ENCODE peak calls at places on chromosomes 7 and 10, in seven cellular contexts. J, T, Y, C, K, O and L are unnamed samples.

GRCh38 chr10:6543431-6544005 is 36.6 kb downstream of the PRKCQ start:
- DNase-seq in J (no peak), T (no peak), Y (no peak), C (no peak), K (no peak), O (no peak), L (no peak)

GRCh38 chr10:132384618-132385510 is 12.1 kb upstream of the PWWP2B start:
- DNase-seq in J (no peak), T (no peak), Y (peak), C (no peak), K (no peak), O (no peak), L (no peak)

GRCh38 chr7:149125864-149126661 is at the start of gene ZNF425:
- DNase-seq in J (peak), T (peak), Y (peak), C (peak), K (peak), O (peak), L (peak)

GRCh38 chr7:65832281-65832680 is 40.6 kb upstream of the VKORC1L1 start:
- DNase-seq in J (no peak), T (no peak), Y (no peak), C (peak), K (peak), O (no peak), L (no peak)

GRCh38 chr7:41175435-41175834 is 527.5 kb downstream of the INHBA start:
- DNase-seq in J (no peak), T (no peak), Y (no peak), C (no peak), K (no peak), O (no peak), L (no peak)

GRCh38 chr10:29239569-29240472 is 49.0 kb upstream of the LYZL1 start:
- DNase-seq in J (no peak), T (no peak), Y (no peak), C (no peak), K (peak), O (no peak), L (no peak)

GRCh38 chr7:155207335-155208002 is 90.2 kb upstream of the INSIG1 start:
- DNase-seq in J (no peak), T (no peak), Y (no peak), C (no peak), K (no peak), O (no peak), L (no peak)

GRCh38 chr7:824106-824505 is 8.2 kb upstream of the SUN1 start:
- DNase-seq in J (no peak), T (no peak), Y (peak), C (no peak), K (no peak), O (no peak), L (no peak)

GRCh38 chr7:22896917-22897316 is 74.3 kb upstream of the TOMM7 start:
- DNase-seq in J (no peak), T (no peak), Y (no peak), C (no peak), K (no peak), O (no peak), L (no peak)

GRCh38 chr10:122514045-122514840 is 46.3 kb upstream of the DMBT1 start:
- DNase-seq in J (no peak), T (no peak), Y (no peak), C (peak), K (no peak), O (no peak), L (no peak)

GRCh38 chr10:36676321-36677169 is 448.9 kb upstream of the ANKRD30A start:
- DNase-seq in J (no peak), T (no peak), Y (no peak), C (peak), K (no peak), O (no peak), L (no peak)

GRCh38 chr10:122413325-122413724 is 38.8 kb downstream of the PLEKHA1 start:
- DNase-seq in J (no peak), T (no peak), Y (no peak), C (no peak), K (no peak), O (no peak), L (no peak)

GRCh38 chr10:5601826-5602225 is 64.6 kb downstream of the ASB13 start:
- DNase-seq in J (no peak), T (no peak), Y (peak), C (no peak), K (no peak), O (no peak), L (no peak)

GRCh38 chr10:103982639-103983038 is 15.7 kb downstream of the SLK start:
- DNase-seq in J (no peak), T (no peak), Y (no peak), C (no peak), K (peak), O (no peak), L (no peak)
- TF ChIP-seq CTCF in J (peak), T (no peak), Y (peak), C (peak), K (no peak), O (no peak), L (no peak)

GRCh38 chr10:70270952-70271351 is 12.9 kb downstream of the NPFFR1 start:
- DNase-seq in J (no peak), T (no peak), Y (no peak), C (no peak), K (no peak), O (no peak), L (no peak)

GRCh38 chr10:70272925-70273316 is 10.9 kb downstream of the NPFFR1 start:
- DNase-seq in J (no peak), T (no peak), Y (no peak), C (no peak), K (no peak), O (no peak), L (no peak)

GRCh38 chr10:70269741-70270140 is 14.1 kb downstream of the NPFFR1 start:
- DNase-seq in J (no peak), T (no peak), Y (no peak), C (no peak), K (no peak), O (no peak), L (no peak)

GRCh38 chr10:70274643-70275042 is 9.2 kb downstream of the NPFFR1 start:
- DNase-seq in J (no peak), T (peak), Y (no peak), C (peak), K (no peak), O (no peak), L (no peak)

DNA sequence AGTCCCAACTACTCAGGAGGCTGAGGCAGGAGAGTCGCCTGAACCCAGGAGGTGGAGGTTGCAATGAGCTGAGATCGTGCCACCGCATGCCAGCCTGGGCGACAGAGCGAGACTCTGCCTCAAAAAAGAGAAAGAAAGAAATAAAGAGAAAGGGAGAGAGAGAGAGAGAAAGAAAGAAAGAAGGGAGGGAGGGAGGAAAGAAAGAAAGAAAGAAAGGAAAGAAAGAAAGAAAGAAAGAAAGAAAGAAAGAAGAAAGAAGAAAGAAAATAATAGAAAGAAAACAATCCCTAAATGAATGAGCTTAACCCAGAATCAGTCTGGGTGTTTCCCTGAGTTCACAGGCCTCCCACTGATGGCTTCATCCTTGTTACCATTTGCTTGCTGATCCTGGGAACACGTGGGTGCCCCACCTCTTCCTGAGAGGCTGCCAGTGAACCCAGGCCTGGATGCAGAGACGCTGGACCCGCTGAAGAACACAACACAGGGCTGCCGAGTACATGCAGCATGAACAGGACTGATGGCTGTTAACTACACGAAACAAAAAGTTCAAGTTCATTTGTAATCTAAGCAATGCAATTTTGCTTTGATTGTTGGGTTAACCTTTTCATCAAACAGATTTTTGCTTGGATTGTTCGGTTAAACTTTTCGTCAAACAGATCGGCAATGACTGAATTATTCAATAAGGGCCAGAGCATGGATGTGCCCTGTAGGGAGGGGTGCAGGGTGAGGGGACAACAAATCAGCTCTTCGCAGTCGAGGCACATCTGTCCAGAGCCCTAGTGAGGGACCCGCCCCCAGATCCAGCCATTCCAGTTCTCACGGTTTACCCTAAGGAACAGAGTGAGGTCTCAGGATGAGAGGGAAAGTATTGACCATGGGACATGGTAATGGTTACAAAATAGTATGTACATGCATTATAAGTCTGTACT is 11.5 kb downstream of the NPFFR1 start:
- DNase-seq in J (peak), T (peak), Y (no peak), C (no peak), K (no peak), O (peak), L (no peak)
- TF ChIP-seq CTCF in J (no peak), T (no peak), Y (no peak), C (no peak), K (no peak), O (no peak), L (no peak)

GRCh38 chr10:71348850-71349249 is 29.8 kb downstream of the SLC29A3 start:
- DNase-seq in J (no peak), T (no peak), Y (no peak), C (no peak), K (no peak), O (no peak), L (no peak)
- TF ChIP-seq CTCF in J (no peak), T (no peak), Y (no peak), C (no peak), K (no peak), O (no peak), L (no peak)

DNA sequence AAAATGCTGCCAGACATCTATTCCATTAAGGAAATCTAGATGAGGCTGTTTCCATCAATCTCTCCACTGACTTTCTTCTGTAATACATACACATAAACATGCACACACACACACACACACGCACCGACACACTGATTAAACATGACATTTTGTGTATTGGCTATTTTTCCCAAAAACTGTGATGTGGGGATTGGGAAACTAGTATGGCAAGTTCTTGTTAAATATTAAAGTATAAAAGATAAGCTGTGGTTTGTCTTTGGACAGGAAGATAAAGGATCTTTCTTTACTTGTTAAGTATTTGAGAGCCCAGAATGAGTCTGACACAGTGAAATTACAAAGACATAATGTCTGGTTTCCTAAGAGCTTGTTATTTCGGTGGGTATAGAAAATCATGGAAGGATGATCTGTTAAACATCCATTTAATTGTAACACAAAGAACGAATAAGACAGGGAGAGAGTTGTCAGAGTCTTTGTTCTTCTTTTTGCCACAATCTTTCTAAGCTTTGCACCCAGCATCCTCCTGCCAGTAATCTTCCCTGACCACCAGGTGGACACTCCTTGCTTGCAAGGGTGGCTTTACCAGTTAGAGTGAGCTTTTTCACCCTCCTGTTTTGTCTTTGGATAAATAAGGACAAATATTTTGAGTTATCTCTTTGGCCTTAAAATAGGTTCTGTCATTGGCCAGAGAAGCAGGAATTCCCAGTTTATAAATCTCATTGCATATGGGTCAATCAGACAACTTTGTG is 177.2 kb upstream of the TMEM72 start:
- DNase-seq in J (no peak), T (no peak), Y (no peak), C (peak), K (no peak), O (no peak), L (no peak)
- TF ChIP-seq CTCF in J (peak), T (no peak), Y (no peak), C (peak), K (no peak), O (no peak), L (no peak)

GRCh38 chr7:27661776-27662489 is 750 bp downstream of the HIBADH start:
- DNase-seq in J (peak), T (peak), Y (no peak), C (no peak), K (no peak), O (no peak), L (peak)
- TF ChIP-seq CTCF in J (no peak), T (no peak), Y (no peak), C (no peak), K (no peak), O (no peak), L (no peak)

GRCh38 chr7:116097365-116098009 is 66.9 kb upstream of the TFEC start:
- DNase-seq in J (no peak), T (no peak), Y (no peak), C (peak), K (no peak), O (no peak), L (no peak)
- TF ChIP-seq CTCF in J (no peak), T (no peak), Y (no peak), C (no peak), K (peak), O (no peak), L (no peak)

DNA sequence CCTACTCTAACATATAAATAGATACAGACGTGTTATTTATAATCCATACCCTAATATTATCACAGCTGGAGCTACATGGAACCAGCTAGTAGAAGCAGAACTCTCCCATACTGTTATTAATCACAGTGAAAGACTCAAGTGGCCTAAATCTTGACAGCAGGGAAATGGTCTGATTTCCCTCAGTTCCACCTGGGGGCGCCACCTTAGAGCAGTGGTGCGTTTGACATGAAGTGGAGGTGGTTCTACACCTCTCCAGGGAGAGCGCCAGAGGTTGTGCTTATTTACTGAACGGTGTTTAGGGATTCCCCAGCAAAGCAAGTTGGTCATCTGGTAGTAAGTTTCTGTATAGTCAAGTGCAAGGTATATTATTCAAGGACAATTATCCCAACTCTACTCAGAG is 17.6 kb downstream of the DNTT start:
- DNase-seq in J (no peak), T (no peak), Y (no peak), C (no peak), K (no peak), O (no peak), L (no peak)
- TF ChIP-seq CTCF in J (no peak), T (no peak), Y (no peak), C (no peak), K (no peak), O (no peak), L (no peak)

GRCh38 chr10:12907651-12908050 is 93.9 kb downstream of the CCDC3 start:
- DNase-seq in J (no peak), T (no peak), Y (no peak), C (peak), K (peak), O (no peak), L (no peak)
- TF ChIP-seq CTCF in J (no peak), T (no peak), Y (no peak), C (no peak), K (no peak), O (no peak), L (no peak)

DNA sequence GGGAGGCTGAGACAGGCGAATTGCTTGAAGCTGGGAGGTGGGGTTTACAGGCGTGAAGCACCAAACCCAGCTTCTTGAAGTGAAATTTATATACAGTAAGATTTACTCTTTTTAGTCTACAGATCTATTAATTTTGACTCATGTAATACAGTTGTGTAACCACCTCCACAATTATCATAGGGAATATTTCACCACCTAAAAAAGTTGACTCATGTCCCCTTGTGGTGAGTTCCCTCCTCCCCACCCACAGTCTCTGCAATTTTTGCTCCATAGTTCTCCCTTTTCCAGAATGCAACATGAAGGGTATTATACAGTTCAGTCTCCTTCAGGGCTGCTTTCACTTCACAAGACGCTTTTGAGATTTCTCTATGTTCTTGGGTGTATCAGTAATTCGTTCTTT is 156.8 kb downstream of the FAM107B start:
- DNase-seq in J (no peak), T (no peak), Y (no peak), C (peak), K (no peak), O (no peak), L (no peak)
- TF ChIP-seq CTCF in J (peak), T (peak), Y (no peak), C (peak), K (no peak), O (no peak), L (no peak)